ENCODE peak calls at places on chromosomes 7 and 10, in nine cellular contexts. One of them, this sample, is unnamed.

GRCh38 chr10:86139066-86139657 is 227.4 kb downstream of the GRID1 start:
- DNase-seq in BE2C: peak; percentile 53
- DNase-seq in AG09309: no peak
- DNase-seq in fibroblast of lung: no peak
- DNase-seq in transverse colon: no peak
- DNase-seq in right atrium auricular region: no peak
- DNase-seq in GM10248: peak; percentile 48
- DNase-seq in fibroblast of pulmonary artery: no peak
- DNase-seq in lower leg skin: no peak
- DNase-seq in this sample: no peak

GRCh38 chr7:10779465-10780399 is 193.9 kb upstream of the PHF14 start:
- DNase-seq in BE2C: no peak
- DNase-seq in AG09309: no peak
- DNase-seq in fibroblast of lung: no peak
- DNase-seq in transverse colon: no peak
- DNase-seq in right atrium auricular region: no peak
- DNase-seq in GM10248: no peak
- DNase-seq in fibroblast of pulmonary artery: no peak
- DNase-seq in lower leg skin: no peak
- DNase-seq in this sample: no peak

GRCh38 chr10:90743291-90743690 is 114.5 kb downstream of the HTR7 start:
- DNase-seq in BE2C: no peak
- DNase-seq in AG09309: no peak
- DNase-seq in fibroblast of lung: peak; percentile 16
- DNase-seq in transverse colon: no peak
- DNase-seq in right atrium auricular region: no peak
- DNase-seq in GM10248: no peak
- DNase-seq in fibroblast of pulmonary artery: no peak
- DNase-seq in lower leg skin: no peak
- DNase-seq in this sample: no peak

GRCh38 chr10:25113231-25114035 is 61.4 kb upstream of the GPR158 start:
- DNase-seq in BE2C: peak; percentile 77
- DNase-seq in AG09309: peak; percentile 33
- DNase-seq in fibroblast of lung: peak; percentile 72
- DNase-seq in transverse colon: peak; percentile 81
- DNase-seq in right atrium auricular region: peak; percentile 73
- DNase-seq in GM10248: peak; percentile 61
- DNase-seq in fibroblast of pulmonary artery: peak; percentile 89
- DNase-seq in lower leg skin: no peak
- DNase-seq in this sample: no peak

GRCh38 chr7:138797715-138798320 is at the start of the genes ATP6V0A4 and TMEM213:
- DNase-seq in BE2C: no peak
- DNase-seq in AG09309: no peak
- DNase-seq in fibroblast of lung: no peak
- DNase-seq in transverse colon: no peak
- DNase-seq in right atrium auricular region: no peak
- DNase-seq in GM10248: no peak
- DNase-seq in fibroblast of pulmonary artery: no peak
- DNase-seq in lower leg skin: peak; percentile 81
- DNase-seq in this sample: no peak

GRCh38 chr7:137903382-137904169 is 56.8 kb upstream of the DGKI start:
- DNase-seq in BE2C: peak; percentile 65
- DNase-seq in AG09309: no peak
- DNase-seq in fibroblast of lung: peak; percentile 65
- DNase-seq in transverse colon: peak; percentile 62
- DNase-seq in right atrium auricular region: peak; percentile 75
- DNase-seq in GM10248: peak; percentile 76
- DNase-seq in fibroblast of pulmonary artery: peak; percentile 86
- DNase-seq in lower leg skin: peak; percentile 89
- DNase-seq in this sample: no peak

GRCh38 chr10:12348341-12348869 is 942 bp upstream of the CAMK1D start:
- DNase-seq in BE2C: no peak
- DNase-seq in AG09309: no peak
- DNase-seq in fibroblast of lung: no peak
- DNase-seq in transverse colon: peak; percentile 31
- DNase-seq in right atrium auricular region: no peak
- DNase-seq in GM10248: no peak
- DNase-seq in fibroblast of pulmonary artery: no peak
- DNase-seq in lower leg skin: peak; percentile 88
- DNase-seq in this sample: no peak

GRCh38 chr10:47379901-47380300 is 4.2 kb downstream of the ZNF488 start:
- DNase-seq in BE2C: no peak
- DNase-seq in AG09309: no peak
- DNase-seq in fibroblast of lung: no peak
- DNase-seq in transverse colon: no peak
- DNase-seq in right atrium auricular region: no peak
- DNase-seq in GM10248: no peak
- DNase-seq in fibroblast of pulmonary artery: no peak
- DNase-seq in lower leg skin: no peak
- DNase-seq in this sample: no peak

GRCh38 chr10:49600781-49601400 is 9.2 kb upstream of the SLC18A3 start:
- DNase-seq in BE2C: no peak
- DNase-seq in AG09309: no peak
- DNase-seq in fibroblast of lung: no peak
- DNase-seq in transverse colon: no peak
- DNase-seq in right atrium auricular region: no peak
- DNase-seq in GM10248: no peak
- DNase-seq in fibroblast of pulmonary artery: no peak
- DNase-seq in lower leg skin: no peak
- DNase-seq in this sample: no peak

GRCh38 chr10:58857251-58857650 is 319.2 kb upstream of the PHYHIPL start:
- DNase-seq in BE2C: no peak
- DNase-seq in AG09309: no peak
- DNase-seq in fibroblast of lung: no peak
- DNase-seq in transverse colon: no peak
- DNase-seq in right atrium auricular region: no peak
- DNase-seq in GM10248: no peak
- DNase-seq in fibroblast of pulmonary artery: no peak
- DNase-seq in lower leg skin: no peak
- DNase-seq in this sample: no peak

GRCh38 chr10:48332871-48333216 is 26.4 kb downstream of the MAPK8 start:
- DNase-seq in BE2C: no peak
- DNase-seq in AG09309: no peak
- DNase-seq in fibroblast of lung: no peak
- DNase-seq in transverse colon: no peak
- DNase-seq in right atrium auricular region: no peak
- DNase-seq in GM10248: no peak
- DNase-seq in fibroblast of pulmonary artery: no peak
- DNase-seq in lower leg skin: no peak
- DNase-seq in this sample: no peak

GRCh38 chr10:76324283-76324682 is 892.9 kb downstream of the LRMDA start:
- DNase-seq in BE2C: no peak
- DNase-seq in AG09309: no peak
- DNase-seq in fibroblast of lung: no peak
- DNase-seq in transverse colon: peak; percentile 69
- DNase-seq in right atrium auricular region: peak; percentile 78
- DNase-seq in GM10248: no peak
- DNase-seq in fibroblast of pulmonary artery: no peak
- DNase-seq in lower leg skin: peak; percentile 92
- DNase-seq in this sample: no peak

GRCh38 chr10:2933519-2933918 is 133.8 kb upstream of the PFKP start:
- DNase-seq in BE2C: no peak
- DNase-seq in AG09309: no peak
- DNase-seq in fibroblast of lung: peak; percentile 40
- DNase-seq in transverse colon: no peak
- DNase-seq in right atrium auricular region: no peak
- DNase-seq in GM10248: no peak
- DNase-seq in fibroblast of pulmonary artery: no peak
- DNase-seq in lower leg skin: no peak
- DNase-seq in this sample: no peak

GRCh38 chr10:132861884-132862461 is 76.0 kb upstream of the NKX6-2 start:
- DNase-seq in BE2C: no peak
- DNase-seq in AG09309: no peak
- DNase-seq in fibroblast of lung: no peak
- DNase-seq in transverse colon: peak; percentile 7
- DNase-seq in right atrium auricular region: no peak
- DNase-seq in GM10248: no peak
- DNase-seq in fibroblast of pulmonary artery: no peak
- DNase-seq in lower leg skin: peak; percentile 77
- DNase-seq in this sample: peak; percentile 11

GRCh38 chr7:76310102-76310957 is 7.9 kb downstream of the HSPB1 start:
- DNase-seq in BE2C: peak; percentile 84
- DNase-seq in AG09309: no peak
- DNase-seq in fibroblast of lung: no peak
- DNase-seq in transverse colon: peak; percentile 47
- DNase-seq in right atrium auricular region: no peak
- DNase-seq in GM10248: no peak
- DNase-seq in fibroblast of pulmonary artery: no peak
- DNase-seq in lower leg skin: no peak
- DNase-seq in this sample: no peak

GRCh38 chr10:70381491-70382421 is 669 bp downstream of the LRRC20 start:
- DNase-seq in BE2C: peak; percentile 83
- DNase-seq in AG09309: no peak
- DNase-seq in fibroblast of lung: peak; percentile 28
- DNase-seq in transverse colon: peak; percentile 35
- DNase-seq in right atrium auricular region: peak; percentile 64
- DNase-seq in GM10248: peak; percentile 68
- DNase-seq in fibroblast of pulmonary artery: peak; percentile 27
- DNase-seq in lower leg skin: peak; percentile 89
- DNase-seq in this sample: peak; percentile 32

GRCh38 chr7:134646425-134647305 is at the start of gene BPGM:
- DNase-seq in BE2C: peak; percentile 97
- DNase-seq in AG09309: peak; percentile 100
- DNase-seq in fibroblast of lung: peak; percentile 100
- DNase-seq in transverse colon: peak; percentile 98
- DNase-seq in right atrium auricular region: peak; percentile 99
- DNase-seq in GM10248: peak; percentile 95
- DNase-seq in fibroblast of pulmonary artery: peak; percentile 100
- DNase-seq in lower leg skin: peak; percentile 99
- DNase-seq in this sample: peak; percentile 82
- TF ChIP-seq CTCF in BE2C: peak; percentile 37
- TF ChIP-seq CTCF in AG09309: peak; percentile 43
- TF ChIP-seq CTCF in fibroblast of lung: peak; percentile 9
- TF ChIP-seq CTCF in transverse colon: no peak
- TF ChIP-seq CTCF in right atrium auricular region: no peak
- TF ChIP-seq CTCF in GM10248: peak; percentile 48
- TF ChIP-seq CTCF in fibroblast of pulmonary artery: peak; percentile 15
- TF ChIP-seq CTCF in lower leg skin: no peak
- TF ChIP-seq CTCF in this sample: peak; percentile 22

GRCh38 chr7:28956608-28957063 is 1.5 kb downstream of the TRIL start:
- DNase-seq in BE2C: peak; percentile 69
- DNase-seq in AG09309: no peak
- DNase-seq in fibroblast of lung: peak; percentile 59
- DNase-seq in transverse colon: peak; percentile 70
- DNase-seq in right atrium auricular region: no peak
- DNase-seq in GM10248: peak; percentile 49
- DNase-seq in fibroblast of pulmonary artery: peak; percentile 56
- DNase-seq in lower leg skin: peak; percentile 92
- DNase-seq in this sample: no peak
- TF ChIP-seq CTCF in BE2C: peak; percentile 66
- TF ChIP-seq CTCF in AG09309: peak; percentile 75
- TF ChIP-seq CTCF in fibroblast of lung: peak; percentile 49
- TF ChIP-seq CTCF in transverse colon: peak; percentile 48
- TF ChIP-seq CTCF in right atrium auricular region: peak; percentile 7
- TF ChIP-seq CTCF in GM10248: no peak
- TF ChIP-seq CTCF in fibroblast of pulmonary artery: peak; percentile 56
- TF ChIP-seq CTCF in lower leg skin: no peak
- TF ChIP-seq CTCF in this sample: no peak

DNA sequence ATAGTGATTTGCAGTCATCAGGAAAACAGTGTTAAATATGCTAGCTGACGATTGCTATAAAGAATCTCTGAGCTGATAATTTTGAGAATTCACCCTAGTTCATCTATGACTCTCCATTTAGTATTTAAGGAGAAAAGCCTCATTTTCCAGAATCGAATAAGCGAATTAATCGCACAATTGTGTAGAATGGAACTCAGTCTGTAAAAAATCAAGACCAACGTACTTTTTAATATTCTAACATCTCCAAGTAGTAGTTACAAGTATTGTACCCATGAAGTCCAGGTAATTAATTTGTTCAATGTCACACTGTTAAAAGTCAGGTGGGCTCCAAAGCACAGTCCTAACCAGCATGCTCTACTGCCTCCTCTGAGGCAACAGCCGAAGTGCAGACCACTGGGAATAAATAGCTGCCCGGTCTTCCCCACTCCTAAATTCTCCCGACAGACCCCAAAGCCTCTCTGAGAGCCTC is 380 bp upstream of the AGBL3 start:
- DNase-seq in BE2C: no peak
- DNase-seq in AG09309: no peak
- DNase-seq in fibroblast of lung: no peak
- DNase-seq in transverse colon: no peak
- DNase-seq in right atrium auricular region: no peak
- DNase-seq in GM10248: no peak
- DNase-seq in fibroblast of pulmonary artery: no peak
- DNase-seq in lower leg skin: no peak
- DNase-seq in this sample: no peak
- TF ChIP-seq CTCF in BE2C: no peak
- TF ChIP-seq CTCF in AG09309: no peak
- TF ChIP-seq CTCF in fibroblast of lung: no peak
- TF ChIP-seq CTCF in transverse colon: no peak
- TF ChIP-seq CTCF in right atrium auricular region: no peak
- TF ChIP-seq CTCF in GM10248: peak; percentile 18
- TF ChIP-seq CTCF in fibroblast of pulmonary artery: no peak
- TF ChIP-seq CTCF in lower leg skin: no peak
- TF ChIP-seq CTCF in this sample: no peak

GRCh38 chr10:18325889-18326531 is 185.8 kb downstream of the CACNB2 start:
- DNase-seq in BE2C: no peak
- DNase-seq in AG09309: no peak
- DNase-seq in fibroblast of lung: peak; percentile 29
- DNase-seq in transverse colon: no peak
- DNase-seq in right atrium auricular region: no peak
- DNase-seq in GM10248: no peak
- DNase-seq in fibroblast of pulmonary artery: no peak
- DNase-seq in lower leg skin: no peak
- DNase-seq in this sample: no peak

GRCh38 chr10:18332484-18332883 is 192.3 kb downstream of the CACNB2 start:
- DNase-seq in BE2C: no peak
- DNase-seq in AG09309: no peak
- DNase-seq in fibroblast of lung: no peak
- DNase-seq in transverse colon: no peak
- DNase-seq in right atrium auricular region: no peak
- DNase-seq in GM10248: no peak
- DNase-seq in fibroblast of pulmonary artery: no peak
- DNase-seq in lower leg skin: no peak
- DNase-seq in this sample: no peak

GRCh38 chr10:18325410-18325809 is 185.2 kb downstream of the CACNB2 start:
- DNase-seq in BE2C: no peak
- DNase-seq in AG09309: no peak
- DNase-seq in fibroblast of lung: no peak
- DNase-seq in transverse colon: no peak
- DNase-seq in right atrium auricular region: no peak
- DNase-seq in GM10248: no peak
- DNase-seq in fibroblast of pulmonary artery: no peak
- DNase-seq in lower leg skin: no peak
- DNase-seq in this sample: no peak

GRCh38 chr10:18332048-18332447 is 191.8 kb downstream of the CACNB2 start:
- DNase-seq in BE2C: no peak
- DNase-seq in AG09309: no peak
- DNase-seq in fibroblast of lung: no peak
- DNase-seq in transverse colon: no peak
- DNase-seq in right atrium auricular region: no peak
- DNase-seq in GM10248: no peak
- DNase-seq in fibroblast of pulmonary artery: no peak
- DNase-seq in lower leg skin: no peak
- DNase-seq in this sample: no peak

DNA sequence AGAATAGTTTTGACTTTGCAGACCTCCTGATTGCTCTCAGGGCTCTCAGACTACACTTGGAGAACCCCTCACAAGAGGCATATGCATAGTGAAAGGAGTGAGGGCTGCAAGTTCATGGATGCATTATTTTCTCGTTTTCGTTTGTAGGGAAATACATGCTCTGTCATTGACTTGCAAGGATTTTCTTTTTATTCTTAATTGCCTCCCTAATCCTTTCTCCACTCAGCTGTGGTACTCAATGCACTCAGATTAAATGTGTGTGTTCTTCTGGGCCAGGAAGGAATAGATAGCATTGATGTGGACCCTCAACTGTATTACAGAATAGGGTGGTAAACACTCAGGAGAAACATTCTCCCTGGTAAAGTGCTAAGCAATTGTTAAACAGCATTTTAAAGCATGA is 188.7 kb downstream of the CACNB2 start:
- DNase-seq in BE2C: no peak
- DNase-seq in AG09309: no peak
- DNase-seq in fibroblast of lung: no peak
- DNase-seq in transverse colon: no peak
- DNase-seq in right atrium auricular region: no peak
- DNase-seq in GM10248: no peak
- DNase-seq in fibroblast of pulmonary artery: no peak
- DNase-seq in lower leg skin: no peak
- DNase-seq in this sample: no peak
- TF ChIP-seq CTCF in BE2C: no peak
- TF ChIP-seq CTCF in AG09309: no peak
- TF ChIP-seq CTCF in fibroblast of lung: no peak
- TF ChIP-seq CTCF in transverse colon: no peak
- TF ChIP-seq CTCF in right atrium auricular region: no peak
- TF ChIP-seq CTCF in GM10248: no peak
- TF ChIP-seq CTCF in fibroblast of pulmonary artery: no peak
- TF ChIP-seq CTCF in lower leg skin: no peak
- TF ChIP-seq CTCF in this sample: no peak

This sample was measured in activated B cell treated with CpG ODN at 0.5 μM for 24 hours.